ENCODE peak calls at places on chromosomes 11 and 22, in seven cellular contexts. G, C, V, H, T, Y and U are unnamed samples.

GRCh38 chr11:125173556-125173955 is 9.0 kb downstream of the PKNOX2 start:
- DNase-seq in G (no peak), Y (no peak), T (no peak), C (no peak), V (no peak), H (no peak), U (no peak)

GRCh38 chr11:11722861-11723260 is 101.1 kb upstream of the GALNT18 start:
- DNase-seq in V (no peak), G (no peak), H (no peak), Y (no peak), T (no peak), C (no peak), U (no peak)

GRCh38 chr11:61510980-61511373 is 2.4 kb downstream of the LRRC10B start:
- DNase-seq in H (no peak), G (no peak), C (no peak), V (no peak), T (no peak), Y (no peak), U (no peak)

GRCh38 chr11:115464269-115464668 is 39.9 kb downstream of the CADM1 start:
- DNase-seq in V (no peak), C (no peak), Y (no peak), T (no peak), H (no peak), G (no peak), U (no peak)

GRCh38 chr22:21714059-21714770 is 21.4 kb downstream of the YPEL1 start:
- DNase-seq in G (no peak), Y (peak), V (no peak), C (no peak), T (no peak), H (no peak), U (no peak)

GRCh38 chr11:128488471-128488870 is 98.9 kb downstream of the ETS1 start:
- DNase-seq in V (no peak), C (no peak), T (no peak), G (no peak), Y (no peak), H (no peak), U (no peak)

GRCh38 chr11:133350045-133350444 is 182.3 kb downstream of the OPCML start:
- DNase-seq in V (no peak), G (no peak), C (no peak), Y (no peak), T (no peak), H (no peak), U (no peak)

GRCh38 chr11:19714093-19714386 is 1.4 kb downstream of the NAV2 start:
- DNase-seq in T (no peak), H (no peak), C (no peak), G (no peak), V (no peak), Y (no peak), U (no peak)

GRCh38 chr22:37752189-37753061 is 55.3 kb upstream of the GCAT start:
- DNase-seq in T (peak), Y (peak), G (peak), H (peak), C (peak), V (peak), U (peak)

GRCh38 chr11:34208266-34209135 is 103.1 kb downstream of the NAT10 start:
- DNase-seq in H (no peak), C (no peak), V (no peak), T (no peak), G (peak), Y (no peak), U (no peak)

GRCh38 chr22:24071686-24072085 is 60.6 kb downstream of the CABIN1 start:
- DNase-seq in H (no peak), V (no peak), Y (no peak), G (no peak), C (no peak), T (no peak), U (no peak)

GRCh38 chr11:78841451-78842060 is 266.9 kb upstream of the NARS2 start:
- DNase-seq in H (no peak), Y (no peak), V (no peak), C (no peak), G (no peak), T (no peak), U (no peak)

GRCh38 chr22:50704510-50705218 is 32.0 kb downstream of the SHANK3 start:
- DNase-seq in V (no peak), Y (no peak), T (no peak), C (no peak), G (no peak), H (peak), U (no peak)

GRCh38 chr22:43385770-43386641 is 25.8 kb upstream of the MPPED1 start:
- DNase-seq in G (peak), T (peak), Y (peak), C (no peak), V (peak), H (peak), U (peak)

GRCh38 chr11:101043940-101044339 is 85.7 kb downstream of the PGR start:
- DNase-seq in V (no peak), H (no peak), T (no peak), Y (no peak), G (no peak), C (no peak), U (no peak)

GRCh38 chr11:9803685-9804413 is 140.0 kb downstream of the SWAP70 start:
- DNase-seq in H (no peak), C (no peak), V (peak), G (no peak), Y (no peak), T (no peak), U (no peak)

GRCh38 chr11:13076961-13077360 is 67.8 kb downstream of the RASSF10 start:
- DNase-seq in H (no peak), Y (no peak), V (no peak), G (no peak), T (no peak), C (no peak), U (no peak)

GRCh38 chr22:50694766-50695420 is 22.3 kb downstream of the SHANK3 start:
- DNase-seq in C (no peak), Y (no peak), H (peak), V (no peak), T (no peak), G (peak), U (no peak)

GRCh38 chr11:121448431-121448941 is 3.6 kb upstream of the SORL1 start:
- DNase-seq in H (no peak), Y (no peak), G (no peak), V (no peak), T (no peak), C (no peak), U (no peak)

GRCh38 chr11:60771146-60771545 is 14.0 kb upstream of the MS4A10 start:
- DNase-seq in V (no peak), C (no peak), Y (no peak), T (no peak), H (no peak), G (no peak), U (no peak)

GRCh38 chr11:134938212-134938611 is 526.2 kb upstream of the B3GAT1 start:
- DNase-seq in Y (no peak), T (no peak), V (no peak), H (no peak), C (no peak), G (no peak), U (no peak)

GRCh38 chr11:128207861-128208321 is 379.5 kb downstream of the ETS1 start:
- DNase-seq in C (no peak), Y (no peak), T (no peak), G (no peak), H (no peak), V (no peak), U (no peak)

GRCh38 chr22:30014244-30014643 is 66.0 kb upstream of the HORMAD2 start:
- DNase-seq in T (no peak), V (no peak), Y (no peak), C (no peak), G (no peak), H (no peak), U (no peak)

GRCh38 chr11:6418199-6418957 is 516 bp downstream of the APBB1 start:
- DNase-seq in C (no peak), Y (no peak), V (no peak), H (peak), T (peak), G (no peak), U (no peak)

GRCh38 chr11:2437516-2437915 is 6.8 kb downstream of the TRPM5 start:
- DNase-seq in H (no peak), Y (no peak), V (no peak), G (no peak), C (no peak), T (no peak), U (no peak)

GRCh38 chr22:23565288-23565941 is 14.7 kb downstream of the IGLL1 start:
- DNase-seq in T (peak), Y (no peak), C (no peak), V (no peak), G (no peak), H (no peak), U (no peak)

GRCh38 chr11:73201249-73201648 is 16.8 kb upstream of the P2RY2 start:
- DNase-seq in C (no peak), G (peak), Y (no peak), H (no peak), T (peak), V (peak), U (peak)

GRCh38 chr11:44741976-44742375 is 15.2 kb downstream of the TSPAN18 start:
- DNase-seq in V (no peak), T (no peak), G (no peak), H (no peak), Y (no peak), C (no peak), U (no peak)

GRCh38 chr22:47128216-47129215 is 366.1 kb downstream of the TBC1D22A start:
- DNase-seq in H (no peak), C (no peak), T (no peak), G (no peak), V (no peak), Y (no peak), U (no peak)

GRCh38 chr11:129211397-129211796 is 19.3 kb upstream of the ARHGAP32 start:
- DNase-seq in C (no peak), H (no peak), T (no peak), V (no peak), G (no peak), Y (no peak), U (no peak)

GRCh38 chr22:37971475-37972434 is 12.6 kb downstream of the SOX10 start:
- DNase-seq in V (no peak), C (no peak), T (no peak), G (no peak), H (no peak), Y (no peak), U (no peak)

GRCh38 chr22:45162531-45162930 is 1.2 kb upstream of the NUP50 start:
- DNase-seq in G (no peak), C (no peak), V (no peak), H (no peak), T (peak), Y (peak), U (no peak)
- H3K4me3 ChIP-seq in G (peak), C (peak), V (peak), H (peak), T (peak), Y (peak), U (peak)

DNA sequence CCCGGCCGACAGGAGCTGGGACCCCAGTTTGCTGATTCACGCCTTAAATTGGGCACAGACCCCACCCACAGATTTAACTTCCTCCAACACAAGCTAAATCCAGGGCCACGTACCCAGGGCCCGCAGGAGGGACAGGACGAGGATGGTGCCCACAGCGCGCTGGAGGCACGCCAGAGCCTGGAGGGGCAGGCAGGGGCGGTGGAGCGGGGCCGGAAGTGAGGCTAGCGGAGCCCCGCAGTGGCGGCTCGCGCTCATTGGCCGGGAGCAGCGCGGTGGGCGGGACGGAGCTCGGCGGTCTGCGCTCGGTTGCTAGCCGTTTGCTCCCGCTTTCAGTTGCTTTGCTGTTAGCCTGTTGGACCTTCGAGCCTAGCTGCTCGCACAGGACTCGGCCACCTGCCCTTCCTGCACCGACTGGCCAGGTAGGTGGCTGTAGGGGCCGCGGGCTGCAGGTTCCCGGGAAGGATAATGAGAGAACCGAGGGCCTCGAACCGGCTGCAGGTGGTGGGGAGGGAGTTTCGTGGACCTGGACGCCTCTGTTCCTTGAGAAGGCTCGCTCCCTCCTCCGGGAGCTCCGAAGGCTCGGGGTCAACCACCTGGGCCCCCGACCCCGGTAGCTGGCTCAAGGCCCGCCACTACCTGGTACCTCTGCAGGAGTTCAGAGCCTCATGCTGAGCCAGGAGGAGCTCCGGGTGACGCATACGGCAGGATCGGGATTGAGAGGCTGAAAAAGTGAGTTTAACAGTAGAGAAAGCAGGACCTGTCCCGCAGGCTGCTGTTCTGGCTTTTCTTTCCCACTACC is at the start of gene CCDC134:
- DNase-seq in G (peak), V (peak), C (peak), Y (peak), T (peak), H (peak), U (peak)
- TF ChIP-seq POLR2A in G (peak), V (peak), C (peak), Y (no peak), T (peak), H (no peak), U (peak)

GRCh38 chr22:31343235-31344191 is 2.6 kb downstream of the PATZ1 start:
- DNase-seq in V (peak), T (peak), H (peak), G (peak), Y (peak), C (no peak), U (peak)
- H3K4me3 ChIP-seq in V (peak), T (no peak), H (peak), G (peak), Y (peak), C (peak), U (peak)

DNA sequence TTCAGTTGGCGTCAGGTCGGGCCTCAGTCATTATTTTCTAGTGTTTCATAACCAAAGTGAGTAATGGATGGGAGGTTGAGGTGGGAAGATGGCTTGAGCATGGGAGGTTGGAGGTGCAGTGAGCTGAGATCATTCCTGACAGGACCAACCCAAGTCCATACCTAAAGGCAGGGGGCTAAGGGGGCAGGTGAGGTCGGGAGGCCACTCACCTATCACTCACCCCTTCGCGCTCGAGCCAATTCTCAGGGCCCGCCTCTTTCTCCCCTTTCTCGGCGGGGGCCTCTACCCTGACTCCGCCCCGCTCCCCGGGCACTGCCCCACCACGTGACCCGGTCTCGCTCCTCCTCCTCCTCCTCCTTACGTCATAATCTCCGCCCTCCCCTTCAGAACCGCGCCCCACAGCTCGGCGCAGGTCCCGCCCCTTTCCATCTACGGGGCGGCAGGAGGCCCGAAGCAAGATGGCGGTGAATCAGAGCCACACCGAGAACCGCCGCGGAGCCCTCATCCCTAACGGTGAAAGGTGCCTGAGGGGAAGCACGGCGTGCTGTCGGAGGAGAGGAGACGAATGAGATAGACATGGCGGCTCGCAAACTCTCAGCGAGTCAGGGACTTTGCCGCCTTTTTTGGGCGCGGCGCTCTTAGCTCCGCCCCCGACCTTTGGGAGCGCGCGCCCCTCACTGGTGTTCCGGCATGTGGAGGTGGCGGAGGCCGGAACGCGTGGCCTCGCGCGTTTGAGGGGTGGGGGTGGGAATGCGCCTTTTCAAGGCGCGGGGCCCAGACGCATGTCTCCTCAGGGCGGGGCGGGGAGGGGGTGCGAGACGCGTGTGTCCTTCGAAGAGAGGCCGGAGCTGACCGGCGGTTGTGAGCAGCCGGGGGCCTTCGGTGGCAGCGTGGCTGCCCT is at the start of gene WBP2NL:
- DNase-seq in T (peak), C (peak), V (peak), Y (peak), H (peak), G (peak), U (peak)
- TF ChIP-seq POLR2A in T (peak), C (peak), V (no peak), Y (no peak), H (no peak), G (peak), U (peak)

DNA sequence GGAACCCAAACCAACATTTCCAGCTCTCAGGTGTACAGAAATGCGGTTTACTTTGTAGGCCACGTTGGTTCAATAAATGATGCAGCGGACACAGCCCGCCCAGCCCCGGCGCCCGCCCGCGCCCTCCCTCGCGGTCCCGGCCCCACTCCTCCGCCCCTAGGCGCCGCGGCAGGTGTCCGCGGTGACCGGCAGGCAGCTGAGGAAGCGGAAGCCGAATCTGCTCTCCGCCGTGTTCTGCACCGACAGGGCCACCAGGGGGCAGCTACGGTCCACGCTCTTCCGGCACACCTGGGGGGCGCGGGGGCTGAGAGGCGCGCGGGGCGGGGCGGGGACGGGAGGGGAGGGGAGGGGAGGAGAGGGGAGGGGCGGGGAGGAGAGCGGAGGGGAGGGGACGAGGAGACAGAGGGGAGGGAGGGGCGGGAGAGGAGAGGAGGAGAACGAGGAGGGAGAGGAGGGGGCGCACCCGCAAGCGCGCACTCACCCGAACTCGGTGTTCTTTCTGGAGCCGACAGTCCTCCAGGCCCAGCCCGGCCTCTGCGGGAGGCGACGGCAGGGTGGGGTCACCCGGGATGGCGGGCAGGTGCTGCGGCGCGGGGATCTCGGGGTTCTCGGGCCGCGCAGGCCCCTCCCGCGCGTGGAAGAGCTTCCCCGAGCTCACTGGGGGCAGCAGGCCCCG is 5.6 kb downstream of the LMNTD2 start:
- DNase-seq in C (no peak), V (peak), G (peak), Y (peak), T (peak), H (peak), U (no peak)
- H3K4me3 ChIP-seq in C (peak), V (peak), G (peak), Y (peak), T (peak), H (peak), U (no peak)